ENCODE peak calls at places on chromosome 21, in six cellular contexts. Y is SK-N-SH, A is HCT116, S is H1, M is K562, T is HepG2. X is an unnamed sample.

GRCh38 chr21:30463713-30464112 is 16.5 kb downstream of the KRTAP19-1 start:
- DNase-seq in S (no peak), Y (peak; percentile 12), A (no peak), M (peak; percentile 20), T (no peak), X (no peak)

GRCh38 chr21:36472377-36472776 is 7.5 kb downstream of the CLDN14 start:
- DNase-seq in M (no peak), T (no peak), A (no peak), S (no peak), Y (no peak), X (no peak)

GRCh38 chr21:27346041-27346448 is 379.2 kb upstream of the ADAMTS5 start:
- DNase-seq in A (no peak), M (no peak), T (no peak), Y (no peak), S (no peak), X (no peak)

GRCh38 chr21:32712043-32712442 is 15.8 kb downstream of the SYNJ1 start:
- DNase-seq in Y (no peak), T (no peak), A (no peak), S (no peak), M (no peak), X (no peak)

GRCh38 chr21:33401617-33401967 is 1.6 kb upstream of the IFNGR2 start:
- DNase-seq in A (no peak), T (no peak), M (no peak), S (no peak), Y (no peak), X (peak; percentile 81)

GRCh38 chr21:35396655-35397054 is 347.6 kb upstream of the RUNX1 start:
- DNase-seq in T (no peak), S (no peak), M (no peak), Y (no peak), A (no peak), X (no peak)

GRCh38 chr21:43619856-43620255 is 39.4 kb downstream of the HSF2BP start:
- DNase-seq in M (no peak), Y (no peak), T (no peak), A (no peak), S (no peak), X (no peak)

GRCh38 chr21:33682992-33683627 is 40.8 kb downstream of the ITSN1 start:
- DNase-seq in M (no peak), Y (no peak), T (peak; percentile 56), A (peak; percentile 90), S (no peak), X (no peak)

DNA sequence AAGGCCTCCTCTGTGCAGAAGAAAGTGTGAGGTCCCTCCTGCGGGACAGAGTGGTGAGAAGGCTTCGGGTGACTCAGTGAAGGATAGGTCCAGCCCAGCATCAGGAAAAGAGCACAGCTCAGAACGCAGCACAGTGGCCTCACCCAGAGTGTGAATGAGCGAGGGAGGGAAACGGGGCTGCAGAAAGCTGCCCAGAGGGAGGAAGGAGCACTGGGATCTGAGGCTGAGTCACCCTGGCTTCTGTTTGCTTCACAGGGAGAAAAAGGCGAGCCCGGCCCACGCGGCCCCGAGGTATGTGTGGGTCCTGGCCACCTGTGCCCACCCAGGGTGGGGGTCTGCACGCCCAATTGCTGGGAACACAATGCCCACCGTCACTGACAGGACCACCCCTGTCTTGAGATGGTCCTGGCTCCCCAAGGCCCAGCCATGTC is 24.3 kb downstream of the COL6A2 start:
- DNase-seq in M (no peak), A (no peak), S (no peak), Y (no peak), T (no peak), X (no peak)
- TF ChIP-seq JUND in M (no peak), A (no peak), S (no peak), Y (no peak), T (no peak), X (no peak)

GRCh38 chr21:24486973-24487372 is 1120.3 kb downstream of the MRPL39 start:
- DNase-seq in S (no peak), M (no peak), Y (no peak), A (no peak), T (no peak), X (no peak)
- TF ChIP-seq JUND in S (no peak), M (no peak), Y (no peak), A (no peak), T (no peak), X (no peak)

DNA sequence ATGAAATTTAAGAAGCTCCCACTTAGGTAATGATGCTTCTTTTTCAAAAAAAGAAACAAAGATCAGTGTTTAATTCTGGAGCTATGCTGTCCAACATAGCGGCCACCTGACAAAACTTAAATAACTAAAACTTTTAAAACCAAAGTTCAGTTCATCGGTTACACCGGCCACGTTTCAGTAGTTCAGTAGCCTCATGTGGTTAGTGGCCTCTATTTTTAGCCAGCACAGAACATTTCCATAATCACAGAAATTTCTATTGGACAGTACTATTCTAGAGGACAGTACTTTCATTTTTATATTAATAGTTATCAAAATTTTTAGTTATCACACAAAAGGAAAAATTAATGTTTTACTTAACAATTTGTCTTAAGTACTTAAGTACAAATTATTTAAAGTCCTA is 141.0 kb downstream of the USP25 start:
- DNase-seq in A (no peak), S (no peak), Y (no peak), M (no peak), T (no peak), X (no peak)
- TF ChIP-seq JUND in A (no peak), S (no peak), Y (no peak), M (no peak), T (no peak), X (no peak)

DNA sequence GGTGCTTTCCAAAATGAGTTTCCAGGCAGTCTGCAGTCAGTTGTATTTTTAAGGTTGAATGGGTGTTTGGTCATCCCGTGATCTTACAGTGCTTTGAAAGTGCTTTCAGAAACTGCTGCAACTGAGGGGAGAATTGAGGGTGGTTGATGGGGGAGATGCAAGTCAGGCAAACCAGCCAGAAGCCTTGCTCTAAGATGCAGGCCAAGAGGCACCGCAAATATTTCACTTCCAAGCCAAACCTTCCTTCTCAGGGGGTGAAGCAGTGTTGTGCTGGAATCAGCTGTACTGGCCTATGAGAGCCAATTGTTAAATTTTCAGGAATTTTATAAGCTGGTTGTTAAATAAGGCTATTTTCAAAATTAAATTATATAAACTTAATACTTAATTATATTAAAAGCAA is 151.6 kb downstream of the KCNJ6 start:
- DNase-seq in S (no peak), A (no peak), Y (no peak), T (no peak), M (no peak), X (no peak)
- TF ChIP-seq JUND in S (no peak), A (no peak), Y (no peak), T (no peak), M (no peak), X (no peak)

GRCh38 chr21:42541174-42541573 is 27.5 kb downstream of the SLC37A1 start:
- DNase-seq in A (no peak), S (no peak), M (no peak), Y (no peak), T (no peak), X (no peak)
- TF ChIP-seq JUND in A (no peak), S (no peak), M (no peak), Y (no peak), T (no peak), X (no peak)

GRCh38 chr21:45073301-45074047 is 906 bp upstream of the ADARB1 start:
- DNase-seq in A (no peak), S (no peak), Y (peak; percentile 83), M (peak; percentile 78), T (peak; percentile 31), X (peak; percentile 50)
- TF ChIP-seq JUND in A (no peak), S (no peak), Y (no peak), M (no peak), T (no peak), X (no peak)

DNA sequence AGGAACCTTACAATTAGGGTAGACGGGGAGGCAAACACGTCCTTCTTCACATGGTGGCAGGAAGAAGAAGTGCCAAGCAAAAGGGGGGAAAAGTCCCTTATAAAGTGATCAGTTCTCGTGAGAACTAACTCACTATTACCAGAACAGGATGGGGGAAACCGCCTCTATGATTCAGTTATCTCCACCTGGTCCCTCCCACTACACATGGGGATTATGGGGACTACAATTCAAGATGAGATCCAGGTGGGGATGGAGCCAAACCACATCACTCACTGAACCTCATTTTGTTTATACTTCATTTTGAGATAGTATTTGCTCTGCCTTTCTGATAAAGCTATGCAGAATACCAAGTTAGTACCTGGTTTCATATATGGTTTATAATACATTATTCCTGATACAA is 26.5 kb downstream of the APP start:
- DNase-seq in T (no peak), A (no peak), S (no peak), Y (no peak), M (no peak), X (no peak)
- TF ChIP-seq JUND in T (no peak), A (no peak), S (no peak), Y (no peak), M (no peak), X (no peak)

DNA sequence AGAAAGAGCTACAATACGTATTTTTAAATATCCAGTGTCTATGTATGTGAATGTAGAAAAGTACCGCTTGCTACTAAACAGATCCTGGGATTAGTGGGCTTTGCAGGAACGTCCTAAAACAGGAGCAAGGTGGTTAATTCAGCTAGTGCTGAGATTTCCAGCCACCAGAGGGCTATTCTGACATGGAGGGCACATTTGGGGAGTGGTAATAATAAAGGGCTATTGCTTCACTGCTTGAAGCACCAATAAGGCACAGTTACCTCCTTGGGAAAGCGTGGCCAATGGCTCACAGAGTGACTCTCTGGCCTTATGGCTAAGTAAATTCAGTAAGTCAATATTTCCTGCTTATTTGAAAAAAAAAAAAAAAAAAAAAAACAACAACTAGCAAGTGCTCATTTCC is 152.4 kb downstream of the GABPA start:
- DNase-seq in Y (no peak), S (no peak), T (no peak), A (no peak), M (no peak), X (peak; percentile 19)
- TF ChIP-seq JUND in Y (no peak), S (no peak), T (no peak), A (no peak), M (no peak), X (no peak)

GRCh38 chr21:38663282-38663681 is 142.4 kb upstream of the ETS2 start:
- DNase-seq in A (no peak), M (no peak), Y (no peak), T (no peak), S (no peak), X (no peak)
- TF ChIP-seq JUND in A (no peak), M (no peak), Y (no peak), T (no peak), S (no peak), X (no peak)

GRCh38 chr21:29133241-29133640 is 2.8 kb downstream of the MAP3K7CL start:
- DNase-seq in A (no peak), T (no peak), M (no peak), Y (no peak), S (no peak), X (no peak)
- TF ChIP-seq JUND in A (no peak), T (no peak), M (no peak), Y (no peak), S (no peak), X (no peak)